ENCODE peak calls at places on chromosome 7, in nine cellular contexts. V is mucosa of descending colon, A is NB4, O is GM23338, I is glutamatergic neuron, K is choroid plexus epithelial cell, F is endothelial cell, C is foreskin fibroblast, G is AG10803. Z is an unnamed sample.

GRCh38 chr7:29087840-29088169 is 58.5 kb downstream of the CPVL start:
- DNase-seq in K (no peak), I (no peak), C (no peak), A (no peak), G (no peak), O (no peak), V (no peak), F (no peak), Z (no peak)

GRCh38 chr7:133688483-133689239 is 435.8 kb downstream of the EXOC4 start:
- DNase-seq in F (no peak), O (no peak), I (no peak), K (peak; percentile 79), A (peak; percentile 71), C (peak; percentile 50), V (no peak), G (peak; percentile 91), Z (no peak)

GRCh38 chr7:77696643-77697534 is 630 bp downstream of the RSBN1L start:
- DNase-seq in I (peak; percentile 71), G (peak; percentile 38), C (peak; percentile 75), V (peak; percentile 81), A (peak; percentile 84), O (peak; percentile 74), F (peak; percentile 58), K (peak; percentile 54), Z (peak; percentile 76)

GRCh38 chr7:121599887-121600286 is 203.8 kb upstream of the FAM3C start:
- DNase-seq in K (no peak), A (no peak), G (no peak), F (no peak), O (no peak), V (no peak), C (no peak), I (no peak), Z (no peak)

GRCh38 chr7:26937956-26938623 is 73.7 kb upstream of the SKAP2 start:
- DNase-seq in V (no peak), G (no peak), O (no peak), I (no peak), K (no peak), F (no peak), A (no peak), C (peak; percentile 50), Z (no peak)

GRCh38 chr7:124276005-124276606 is 243.2 kb upstream of the TMEM229A start:
- DNase-seq in G (no peak), A (peak; percentile 53), K (peak; percentile 22), I (peak; percentile 60), C (peak; percentile 4), F (peak; percentile 35), V (no peak), O (peak; percentile 77), Z (peak; percentile 23)

GRCh38 chr7:55415173-55415778 is 50.1 kb downstream of the LANCL2 start:
- DNase-seq in V (no peak), A (peak; percentile 82), O (peak; percentile 89), C (peak; percentile 87), G (peak; percentile 69), F (peak; percentile 82), I (peak; percentile 84), K (peak; percentile 78), Z (peak; percentile 83)

GRCh38 chr7:141207661-141208060 is 133.8 kb downstream of the TMEM178B start:
- DNase-seq in V (no peak), F (no peak), A (no peak), O (no peak), K (no peak), I (no peak), C (no peak), G (no peak), Z (no peak)

GRCh38 chr7:141115949-141116348 is 42.1 kb downstream of the TMEM178B start:
- DNase-seq in G (no peak), A (no peak), K (no peak), V (no peak), O (no peak), F (no peak), C (no peak), I (no peak), Z (no peak)

GRCh38 chr7:22610871-22611757 is 111.1 kb upstream of the STEAP1B start:
- DNase-seq in C (peak; percentile 58), V (no peak), A (no peak), I (no peak), G (peak; percentile 85), K (peak; percentile 61), O (no peak), F (no peak), Z (no peak)

GRCh38 chr7:17126413-17127374 is 171.8 kb upstream of the AHR start:
- DNase-seq in F (no peak), G (no peak), K (peak; percentile 54), C (no peak), O (no peak), V (no peak), I (no peak), A (no peak), Z (no peak)

GRCh38 chr7:33979300-33979806 is 74.0 kb downstream of the BMPER start:
- DNase-seq in K (no peak), A (no peak), F (no peak), I (no peak), O (no peak), G (no peak), V (no peak), C (no peak), Z (no peak)

GRCh38 chr7:33981221-33981620 is 75.9 kb downstream of the BMPER start:
- DNase-seq in A (no peak), C (peak; percentile 43), G (peak; percentile 75), I (no peak), V (no peak), O (peak; percentile 10), K (no peak), F (no peak), Z (no peak)

GRCh38 chr7:33979807-33980355 is 74.5 kb downstream of the BMPER start:
- DNase-seq in G (peak; percentile 98), V (no peak), K (peak; percentile 80), O (no peak), F (no peak), A (no peak), I (no peak), C (peak; percentile 95), Z (no peak)

GRCh38 chr7:33981686-33982424 is 76.5 kb downstream of the BMPER start:
- DNase-seq in G (peak; percentile 95), A (no peak), C (peak; percentile 89), K (peak; percentile 56), V (no peak), I (no peak), O (no peak), F (no peak), Z (no peak)

GRCh38 chr7:33982425-33982786 is 77.1 kb downstream of the BMPER start:
- DNase-seq in O (peak; percentile 68), I (no peak), G (no peak), C (peak; percentile 81), K (peak; percentile 90), F (no peak), A (peak; percentile 18), V (no peak), Z (no peak)
- TF ChIP-seq CTCF in O (peak; percentile 76), I (peak; percentile 53), G (peak; percentile 82), C (peak; percentile 76), K (peak; percentile 90), F (peak; percentile 54), A (peak; percentile 29), V (no peak), Z (peak; percentile 18)

DNA sequence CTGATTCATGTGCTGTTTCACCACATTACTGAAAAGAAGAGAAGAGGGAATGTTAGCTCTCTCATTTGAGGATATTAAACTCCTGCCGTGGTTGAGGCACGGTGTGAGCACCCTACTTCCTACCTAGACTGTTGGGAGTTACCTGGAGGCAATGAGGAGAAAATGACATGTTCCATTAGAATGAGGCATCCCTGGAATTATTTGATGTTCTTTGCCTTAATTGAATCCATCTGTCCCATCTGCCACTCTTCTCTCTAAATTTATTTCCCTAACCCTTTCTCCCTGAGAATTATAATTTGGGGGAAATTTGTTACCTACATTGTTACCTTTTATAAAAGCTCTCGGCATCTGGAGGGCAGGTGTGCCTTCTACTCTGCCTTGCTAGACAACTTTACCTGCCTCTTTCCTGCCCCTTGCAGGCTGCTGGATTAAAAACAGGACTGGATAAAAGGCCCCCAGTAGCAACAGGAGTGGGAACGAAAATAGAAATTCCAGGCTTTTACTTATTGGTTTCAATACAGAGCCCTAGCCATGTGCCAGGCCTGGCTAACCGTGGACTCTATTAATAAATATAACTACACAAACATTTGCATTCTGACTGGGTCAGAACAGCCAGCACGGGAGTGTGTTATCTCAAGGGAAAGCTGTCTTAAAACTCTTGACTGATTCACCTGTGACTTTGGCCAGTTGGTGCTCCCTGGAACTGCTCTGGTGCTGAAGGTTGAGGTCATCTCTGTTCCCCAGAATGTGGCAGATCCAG is 4.4 kb upstream of the ATXN7L1 start:
- DNase-seq in F (no peak), V (no peak), O (no peak), I (no peak), K (no peak), G (no peak), A (no peak), C (peak; percentile 32), Z (no peak)
- TF ChIP-seq CTCF in F (no peak), V (no peak), O (peak; percentile 40), I (no peak), K (no peak), G (no peak), A (no peak), C (no peak), Z (no peak)

DNA sequence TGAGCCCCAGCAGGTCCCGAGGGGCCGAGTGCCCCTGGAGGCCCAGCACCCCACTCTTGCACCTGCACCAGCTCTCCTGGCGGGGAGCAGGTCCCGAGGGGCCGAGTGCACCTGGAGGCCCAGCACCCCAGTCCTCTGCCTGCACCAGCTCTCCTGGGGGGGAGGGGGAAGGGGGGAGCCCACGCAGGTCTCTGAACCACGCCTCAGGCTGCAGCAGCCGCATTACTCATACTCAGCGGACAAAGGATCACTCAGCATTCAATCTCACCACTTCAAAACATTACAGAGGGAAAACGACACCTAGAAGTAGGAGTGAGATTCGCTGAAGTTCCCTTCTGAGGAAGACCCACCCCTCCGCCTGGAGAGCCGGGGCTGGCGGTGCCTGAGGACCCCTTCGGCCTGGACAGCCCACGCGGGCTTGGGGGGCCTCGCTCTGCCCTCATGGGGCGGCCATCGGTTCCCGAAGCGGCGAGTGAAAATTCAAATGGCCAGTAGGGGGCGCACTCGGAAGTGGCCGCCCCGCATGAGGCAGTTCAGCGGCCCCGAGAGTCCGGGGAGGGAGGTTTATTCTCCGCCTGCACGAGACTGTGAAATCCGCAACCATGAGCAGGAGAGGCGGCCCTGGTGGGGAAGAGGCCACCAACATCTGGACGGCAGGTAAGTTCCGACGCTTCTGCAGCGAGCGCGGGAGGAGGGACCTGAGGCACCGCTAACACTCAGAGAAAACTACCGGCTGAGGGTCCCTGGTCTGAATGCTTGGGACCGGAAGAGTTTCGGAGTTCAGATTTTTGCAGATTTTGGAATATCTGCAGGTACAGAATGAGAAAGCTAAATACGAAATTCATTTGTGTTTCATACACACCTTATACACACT is 1.1 kb upstream of the GPER1 start:
- DNase-seq in G (peak; percentile 58), C (peak; percentile 85), K (peak; percentile 58), O (peak; percentile 90), I (peak; percentile 84), A (peak; percentile 79), V (peak; percentile 77), F (peak; percentile 83), Z (peak; percentile 85)
- TF ChIP-seq CTCF in G (peak; percentile 62), C (peak; percentile 74), K (peak; percentile 82), O (peak; percentile 83), I (peak; percentile 99), A (peak; percentile 72), V (peak; percentile 72), F (peak; percentile 98), Z (peak; percentile 82)

DNA sequence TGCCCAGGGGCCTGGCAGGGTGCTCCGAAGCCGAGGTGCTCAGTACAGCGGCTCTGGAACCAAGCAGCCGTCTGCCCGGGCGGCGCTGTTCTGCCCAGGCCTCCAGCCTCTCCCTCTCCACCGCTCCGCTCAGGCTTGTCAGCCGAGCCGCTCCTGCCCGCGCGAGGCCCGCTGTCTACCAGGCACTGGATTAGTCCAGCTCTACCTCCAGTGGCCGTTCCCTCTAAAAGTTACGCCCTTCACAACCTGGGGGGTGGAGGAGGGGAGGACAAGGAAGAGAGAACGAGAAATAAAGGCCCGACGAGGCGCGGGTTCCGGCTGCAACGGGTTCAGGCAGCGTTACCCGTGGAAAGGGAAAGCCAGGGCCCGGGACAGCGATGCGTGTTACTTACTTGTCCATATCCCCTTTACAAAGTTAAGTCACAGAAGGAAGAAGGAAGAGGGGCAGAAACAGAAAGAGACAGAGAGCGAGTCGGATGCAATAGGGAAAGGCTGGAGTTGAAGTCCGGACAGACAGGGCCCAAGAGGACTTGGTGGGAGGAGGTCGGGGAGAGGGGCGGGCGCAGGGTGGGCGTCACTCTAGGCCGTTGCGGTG is 2.9 kb downstream of the SP8 start:
- DNase-seq in A (no peak), I (peak; percentile 57), K (peak; percentile 20), C (peak; percentile 39), F (peak; percentile 59), O (peak; percentile 63), V (no peak), G (peak; percentile 11), Z (peak; percentile 33)
- TF ChIP-seq CTCF in A (no peak), I (no peak), K (peak; percentile 18), C (no peak), F (no peak), O (no peak), V (no peak), G (no peak), Z (no peak)